ENCODE peak calls at places on chromosome 10, in six cellular contexts. J, T, B, K, Z and C are unnamed samples.

GRCh38 chr10:17273403-17273802 is 45.4 kb downstream of the VIM start:
- DNase-seq in J (no peak), T (peak; percentile 92), B (no peak), K (no peak), Z (no peak), C (no peak)

GRCh38 chr10:130013263-130013937 is 49.3 kb upstream of the EBF3 start:
- DNase-seq in J (no peak), T (no peak), B (no peak), K (no peak), Z (no peak), C (no peak)

GRCh38 chr10:11344550-11344949 is 266.9 kb downstream of the USP6NL start:
- DNase-seq in J (peak; percentile 72), T (no peak), B (no peak), K (no peak), Z (no peak), C (peak; percentile 52)

GRCh38 chr10:62916157-62916603 is 100.0 kb upstream of the EGR2 start:
- DNase-seq in J (no peak), T (peak; percentile 82), B (no peak), K (no peak), Z (no peak), C (no peak)

GRCh38 chr10:103645141-103646054 is 151.9 kb downstream of the NEURL1 start:
- DNase-seq in J (peak; percentile 62), T (peak; percentile 79), B (peak; percentile 27), K (peak; percentile 66), Z (peak; percentile 87), C (no peak)

GRCh38 chr10:103493911-103494877 is 689 bp downstream of the NEURL1 start:
- DNase-seq in J (peak; percentile 37), T (no peak), B (no peak), K (no peak), Z (peak; percentile 60), C (peak; percentile 63)

GRCh38 chr10:91634246-91634645 is 1.4 kb upstream of the PPP1R3C start:
- DNase-seq in J (no peak), T (no peak), B (no peak), K (no peak), Z (no peak), C (no peak)

GRCh38 chr10:73953665-73954064 is 42.7 kb downstream of the PLAU start:
- DNase-seq in J (no peak), T (no peak), B (no peak), K (no peak), Z (no peak), C (no peak)

GRCh38 chr10:19788075-19788686 is 28.1 kb upstream of the PLXDC2 start:
- DNase-seq in J (peak; percentile 76), T (peak; percentile 66), B (peak; percentile 15), K (peak; percentile 40), Z (peak; percentile 31), C (peak; percentile 20)

GRCh38 chr10:11796439-11796838 is 26.7 kb upstream of the PROSER2 start:
- DNase-seq in J (no peak), T (no peak), B (no peak), K (no peak), Z (no peak), C (no peak)

GRCh38 chr10:89085153-89085552 is 94.6 kb downstream of the FAS start:
- DNase-seq in J (no peak), T (no peak), B (no peak), K (no peak), Z (no peak), C (no peak)

DNA sequence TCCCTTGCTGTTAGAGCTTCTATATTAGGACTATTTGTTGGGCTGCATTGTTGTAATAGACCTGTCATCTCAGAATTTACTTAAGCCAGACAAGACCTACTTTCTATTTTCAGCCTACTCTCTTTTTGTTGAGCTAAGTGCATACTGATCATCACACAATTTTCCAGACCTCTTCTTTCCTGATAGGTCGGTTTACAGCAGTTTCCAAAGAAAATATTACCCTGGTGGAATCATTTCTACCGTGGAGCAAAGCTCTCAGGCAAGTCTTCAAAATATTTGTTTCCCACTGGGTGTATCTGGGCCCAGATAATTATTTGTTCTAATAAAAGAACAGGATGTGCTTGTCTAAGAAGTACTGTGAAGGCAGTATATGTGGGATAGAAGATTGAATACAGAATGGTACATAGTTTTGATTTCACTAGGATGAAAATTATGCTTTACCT is 412.0 kb upstream of the KLF6 start:
- DNase-seq in J (no peak), T (no peak), B (no peak), K (no peak), Z (no peak), C (no peak)
- TF ChIP-seq CTCF in J (no peak), T (no peak), B (no peak), K (no peak), Z (no peak), C (no peak)

GRCh38 chr10:120436431-120437142 is 20.4 kb upstream of the PLPP4 start:
- DNase-seq in J (peak; percentile 40), T (no peak), B (no peak), K (no peak), Z (no peak), C (no peak)
- TF ChIP-seq CTCF in J (no peak), T (peak; percentile 26), B (no peak), K (no peak), Z (no peak), C (no peak)

GRCh38 chr10:47230482-47230881 is 69.5 kb upstream of the GDF10 start:
- DNase-seq in J (no peak), T (no peak), B (no peak), K (peak; percentile 14), Z (no peak), C (no peak)
- TF ChIP-seq CTCF in J (no peak), T (no peak), B (no peak), K (no peak), Z (no peak), C (no peak)

DNA sequence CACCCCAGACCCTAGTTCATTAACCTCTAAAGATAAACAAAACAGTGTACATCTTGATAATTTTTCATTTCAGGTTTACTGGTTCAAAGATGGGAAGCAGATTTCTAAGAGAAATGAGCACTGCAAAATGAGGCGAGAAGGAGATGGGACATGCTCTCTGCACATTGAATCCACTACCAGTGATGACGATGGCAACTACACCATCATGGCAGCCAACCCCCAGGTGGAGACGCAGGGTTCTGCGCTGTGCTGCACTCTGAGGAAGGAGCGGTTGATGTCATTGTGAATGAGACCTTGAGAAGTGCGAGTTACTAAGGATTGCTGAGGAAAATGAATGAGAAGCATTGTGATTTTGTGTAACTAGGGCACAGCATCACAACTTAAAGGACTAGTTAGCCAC is 37.6 kb downstream of the ATOH7 start:
- DNase-seq in J (no peak), T (no peak), B (no peak), K (no peak), Z (no peak), C (no peak)
- TF ChIP-seq CTCF in J (no peak), T (no peak), B (no peak), K (no peak), Z (no peak), C (no peak)

GRCh38 chr10:72123616-72124015 is 35.3 kb upstream of the SPOCK2 start:
- DNase-seq in J (no peak), T (no peak), B (no peak), K (no peak), Z (no peak), C (no peak)
- TF ChIP-seq CTCF in J (no peak), T (no peak), B (no peak), K (no peak), Z (no peak), C (no peak)